ENCODE peak calls at places on chromosomes 12 and 14, in ten cellular contexts. F is astrocyte of the spinal cord, I is AG09319, G is colonic mucosa, V is natural killer cell, S is fibroblast of the aortic adventitia, B is BJ, X is tibial nerve, T is thoracic aorta, N is uterus. Z is an unnamed sample.

GRCh38 chr14:26775765-26776577 is 178.1 kb upstream of the NOVA1 start:
- DNase-seq in F (peak), I (no peak), G (no peak), V (no peak), S (peak), B (no peak), X (no peak), T (no peak), N (no peak), Z (no peak)

GRCh38 chr12:8156416-8156815 is 399 bp upstream of the ZNF705A start:
- DNase-seq in F (no peak), I (no peak), G (no peak), V (no peak), S (no peak), B (no peak), X (no peak), T (no peak), N (no peak), Z (no peak)

GRCh38 chr12:11840350-11840749 is 190.9 kb downstream of the ETV6 start:
- DNase-seq in F (no peak), I (no peak), G (peak), V (no peak), S (no peak), B (no peak), X (no peak), T (no peak), N (no peak), Z (no peak)

GRCh38 chr12:111174283-111175108 is 194.4 kb downstream of the PHETA1 start:
- DNase-seq in F (no peak), I (no peak), G (no peak), V (no peak), S (no peak), B (no peak), X (no peak), T (no peak), N (no peak), Z (no peak)

GRCh38 chr12:45282411-45282810 is 66.5 kb downstream of the ANO6 start:
- DNase-seq in F (no peak), I (no peak), G (peak), V (no peak), S (no peak), B (no peak), X (no peak), T (no peak), N (no peak), Z (no peak)

GRCh38 chr14:50790568-50790967 is 40.4 kb downstream of the NIN start:
- DNase-seq in F (no peak), I (no peak), G (no peak), V (no peak), S (peak), B (no peak), X (no peak), T (no peak), N (no peak), Z (no peak)

GRCh38 chr12:96261557-96261956 is 67.4 kb downstream of the ELK3 start:
- DNase-seq in F (no peak), I (no peak), G (no peak), V (no peak), S (no peak), B (no peak), X (no peak), T (no peak), N (no peak), Z (no peak)

GRCh38 chr12:65740506-65740872 is 83.8 kb upstream of the HMGA2 start:
- DNase-seq in F (no peak), I (no peak), G (no peak), V (no peak), S (no peak), B (no peak), X (no peak), T (no peak), N (no peak), Z (no peak)

GRCh38 chr12:93000026-93000425 is 70.9 kb upstream of the EEA1 start:
- DNase-seq in F (no peak), I (no peak), G (peak), V (no peak), S (no peak), B (no peak), X (no peak), T (no peak), N (no peak), Z (no peak)

GRCh38 chr12:32390572-32391219 is 8.7 kb upstream of the FGD4 start:
- DNase-seq in F (peak), I (no peak), G (peak), V (no peak), S (peak), B (no peak), X (no peak), T (no peak), N (no peak), Z (no peak)

GRCh38 chr12:108117902-108118301 is 11.2 kb upstream of the WSCD2 start:
- DNase-seq in F (no peak), I (no peak), G (no peak), V (no peak), S (no peak), B (no peak), X (no peak), T (no peak), N (no peak), Z (no peak)

GRCh38 chr14:50320279-50320678 is 8.2 kb downstream of the DMAC2L start:
- DNase-seq in F (peak), I (no peak), G (no peak), V (no peak), S (peak), B (no peak), X (no peak), T (no peak), N (no peak), Z (no peak)

GRCh38 chr12:111429760-111430417 is 24.2 kb downstream of the SH2B3 start:
- DNase-seq in F (no peak), I (no peak), G (no peak), V (peak), S (no peak), B (no peak), X (no peak), T (no peak), N (no peak), Z (no peak)

GRCh38 chr12:123114305-123115083 is 36.4 kb downstream of the PITPNM2 start:
- DNase-seq in F (no peak), I (no peak), G (no peak), V (no peak), S (no peak), B (no peak), X (no peak), T (no peak), N (no peak), Z (no peak)

GRCh38 chr14:89973234-89973823 is 17.6 kb downstream of the TDP1 start:
- DNase-seq in F (peak), I (no peak), G (peak), V (peak), S (peak), B (no peak), X (peak), T (no peak), N (peak), Z (peak)

GRCh38 chr12:96487214-96487613 is 2.2 kb upstream of the CFAP54 start:
- DNase-seq in F (peak), I (no peak), G (no peak), V (no peak), S (peak), B (peak), X (no peak), T (no peak), N (no peak), Z (no peak)

GRCh38 chr12:78712834-78713455 is 151.6 kb upstream of the SYT1 start:
- DNase-seq in F (no peak), I (no peak), G (no peak), V (no peak), S (no peak), B (no peak), X (no peak), T (no peak), N (no peak), Z (no peak)

GRCh38 chr12:106135075-106135474 is 3.7 kb downstream of the NUAK1 start:
- DNase-seq in F (peak), I (no peak), G (no peak), V (no peak), S (peak), B (no peak), X (no peak), T (no peak), N (no peak), Z (no peak)

GRCh38 chr14:74478996-74479635 is 14.0 kb downstream of the NPC2 start:
- DNase-seq in F (peak), I (no peak), G (no peak), V (no peak), S (peak), B (no peak), X (no peak), T (no peak), N (no peak), Z (no peak)

GRCh38 chr12:124786065-124786964 is 77.3 kb downstream of the SCARB1 start:
- DNase-seq in F (peak), I (peak), G (peak), V (no peak), S (peak), B (no peak), X (no peak), T (peak), N (peak), Z (peak)

GRCh38 chr12:105930612-105931011 is 208.1 kb downstream of the NUAK1 start:
- DNase-seq in F (no peak), I (no peak), G (no peak), V (no peak), S (no peak), B (no peak), X (no peak), T (no peak), N (no peak), Z (no peak)

GRCh38 chr14:22607291-22607690 is 9.2 kb downstream of the ABHD4 start:
- DNase-seq in F (peak), I (no peak), G (no peak), V (no peak), S (no peak), B (no peak), X (no peak), T (no peak), N (no peak), Z (no peak)

GRCh38 chr14:22610931-22611330 is 12.8 kb downstream of the ABHD4 start:
- DNase-seq in F (no peak), I (no peak), G (no peak), V (no peak), S (no peak), B (no peak), X (no peak), T (no peak), N (no peak), Z (no peak)

GRCh38 chr14:22614240-22614799 is 16.2 kb downstream of the ABHD4 start:
- DNase-seq in F (peak), I (no peak), G (peak), V (no peak), S (peak), B (peak), X (no peak), T (no peak), N (no peak), Z (no peak)

GRCh38 chr14:22613736-22614239 is 15.7 kb downstream of the ABHD4 start:
- DNase-seq in F (no peak), I (no peak), G (no peak), V (no peak), S (no peak), B (no peak), X (no peak), T (no peak), N (no peak), Z (no peak)

DNA sequence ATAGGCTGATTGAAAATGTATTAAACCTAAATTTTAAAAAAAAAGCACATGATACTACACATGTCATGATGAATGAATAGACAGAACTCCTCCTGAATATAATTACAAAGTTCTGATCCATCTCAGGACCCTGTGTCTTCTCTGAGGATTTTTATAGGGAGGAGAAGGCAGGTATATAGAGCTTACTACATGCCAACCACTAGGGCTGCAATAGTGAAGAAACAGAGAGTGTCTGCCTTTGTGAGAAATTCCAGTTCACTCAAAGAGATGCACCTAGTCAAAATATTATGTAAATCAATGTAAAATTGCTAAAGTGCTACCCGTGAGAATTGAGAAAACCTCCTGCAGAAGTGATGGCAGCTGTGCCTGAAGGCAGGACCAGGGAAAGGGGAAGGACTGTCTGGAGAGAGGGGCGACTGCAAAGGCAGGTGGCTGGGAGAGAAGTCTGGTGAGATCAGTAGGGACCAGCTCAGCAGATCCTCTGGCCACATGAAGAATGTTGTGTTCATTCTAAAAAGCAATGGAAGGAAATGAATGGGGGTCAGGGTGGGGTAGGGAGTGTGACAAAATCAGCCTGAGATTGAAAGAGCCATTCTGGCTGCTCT is 15.1 kb downstream of the ABHD4 start:
- DNase-seq in F (peak), I (no peak), G (peak), V (no peak), S (peak), B (no peak), X (no peak), T (no peak), N (no peak), Z (no peak)
- TF ChIP-seq CTCF in F (no peak), I (no peak), G (no peak), V (no peak), S (peak), B (peak), X (no peak), T (no peak), N (no peak), Z (peak)

GRCh38 chr14:35384386-35385041 is 20.0 kb downstream of the NFKBIA start:
- DNase-seq in F (peak), I (peak), G (peak), V (no peak), S (peak), B (peak), X (no peak), T (no peak), N (peak), Z (no peak)
- TF ChIP-seq CTCF in F (peak), I (no peak), G (peak), V (no peak), S (peak), B (peak), X (no peak), T (no peak), N (peak), Z (no peak)

GRCh38 chr12:95004610-95005009 is 1.1 kb upstream of the NDUFA12 start:
- DNase-seq in F (peak), I (no peak), G (no peak), V (no peak), S (peak), B (no peak), X (no peak), T (no peak), N (no peak), Z (no peak)

GRCh38 chr12:95003921-95004272 is 400 bp upstream of the NDUFA12 start:
- DNase-seq in F (no peak), I (no peak), G (no peak), V (no peak), S (no peak), B (no peak), X (no peak), T (no peak), N (no peak), Z (no peak)

GRCh38 chr12:95006206-95006605 is 2.7 kb upstream of the NDUFA12 start:
- DNase-seq in F (no peak), I (no peak), G (no peak), V (no peak), S (no peak), B (no peak), X (no peak), T (no peak), N (no peak), Z (no peak)

GRCh38 chr12:95003213-95003920 is at the start of gene NDUFA12:
- DNase-seq in F (peak), I (peak), G (peak), V (peak), S (peak), B (peak), X (peak), T (peak), N (peak), Z (peak)

DNA sequence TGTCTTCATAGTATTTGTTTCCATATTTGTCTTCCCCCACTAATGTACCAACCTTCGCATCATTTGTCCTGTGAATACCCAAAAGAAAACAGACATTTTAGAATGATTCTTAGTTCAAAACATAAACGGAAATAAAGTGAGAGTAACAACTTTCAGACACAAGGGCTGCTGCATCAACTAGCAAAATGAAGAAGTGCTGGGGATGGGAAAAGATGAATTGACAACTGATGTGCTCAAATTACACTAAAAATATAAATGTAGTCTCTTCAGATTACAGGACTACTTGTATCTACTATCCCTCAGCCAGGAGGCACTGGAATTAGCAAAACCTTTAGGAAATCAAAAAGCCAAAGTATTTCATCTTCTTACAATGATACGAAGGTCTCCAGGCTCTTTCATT is 743 bp downstream of the NDUFA12 start:
- DNase-seq in F (no peak), I (no peak), G (no peak), V (no peak), S (no peak), B (no peak), X (no peak), T (no peak), N (no peak), Z (no peak)
- TF ChIP-seq CTCF in F (no peak), I (no peak), G (no peak), V (no peak), S (no peak), B (no peak), X (no peak), T (no peak), N (no peak), Z (no peak)

GRCh38 chr12:68482014-68482413 is 128.7 kb upstream of the RAP1B start:
- DNase-seq in F (no peak), I (no peak), G (no peak), V (no peak), S (no peak), B (no peak), X (no peak), T (no peak), N (no peak), Z (no peak)
- TF ChIP-seq CTCF in F (no peak), I (no peak), G (no peak), V (no peak), S (no peak), B (no peak), X (no peak), T (no peak), N (no peak), Z (no peak)

DNA sequence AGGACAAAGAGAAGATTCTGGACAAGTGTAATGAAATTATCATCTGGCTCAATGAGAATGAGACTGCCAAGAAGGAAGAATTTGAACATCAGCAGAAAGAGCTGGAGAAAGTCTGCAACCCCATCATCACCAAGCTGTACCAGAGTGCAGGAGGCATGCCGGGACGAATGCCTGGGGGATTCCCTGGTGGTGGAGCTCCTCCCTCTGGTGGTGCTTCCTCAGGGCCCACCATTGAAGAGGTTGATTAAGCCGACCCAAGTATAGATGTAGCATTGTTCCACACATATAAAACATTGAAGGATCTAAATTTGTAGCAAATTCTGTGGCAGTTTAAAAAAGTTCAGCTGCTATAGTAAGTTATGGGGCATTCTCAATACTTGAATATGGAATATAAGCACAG is 174.3 kb upstream of the CCND2 start:
- DNase-seq in F (no peak), I (no peak), G (no peak), V (no peak), S (no peak), B (no peak), X (no peak), T (no peak), N (no peak), Z (no peak)
- TF ChIP-seq CTCF in F (no peak), I (no peak), G (no peak), V (no peak), S (no peak), B (no peak), X (no peak), T (no peak), N (no peak), Z (peak)

DNA sequence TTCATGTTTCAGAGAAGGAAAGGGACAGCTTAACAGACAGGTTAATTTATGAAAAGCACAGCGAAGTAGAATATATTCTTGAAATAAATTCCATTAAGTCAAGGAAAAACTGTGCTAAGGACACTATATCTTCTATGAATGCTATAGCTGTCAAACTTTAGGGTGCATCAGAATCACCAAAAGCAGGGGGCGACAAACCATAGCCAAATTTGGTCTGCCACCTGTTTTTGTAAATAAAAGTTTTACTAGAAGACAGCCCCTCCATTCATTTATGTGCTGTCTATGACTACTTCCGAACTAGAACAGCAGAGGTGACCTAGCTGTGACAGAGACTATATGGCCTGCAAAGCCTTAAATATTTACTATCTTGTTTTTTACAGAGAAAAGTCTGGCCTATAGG is 25.9 kb downstream of the PPP4R3A start:
- DNase-seq in F (no peak), I (no peak), G (no peak), V (no peak), S (no peak), B (no peak), X (no peak), T (no peak), N (no peak), Z (no peak)
- TF ChIP-seq CTCF in F (no peak), I (no peak), G (no peak), V (no peak), S (no peak), B (no peak), X (no peak), T (no peak), N (no peak), Z (peak)